ENCODE peak calls at places on chromosomes 7 and 10, in four cellular contexts. One of them, this sample, is unnamed.

GRCh38 chr10:117531371-117532002 is 11.1 kb upstream of the EMX2 start:
- DNase-seq in upper lobe of left lung: no peak
- DNase-seq in OCI-LY7: no peak
- DNase-seq in tibial artery: no peak
- DNase-seq in this sample: no peak

GRCh38 chr7:137243741-137244140 is 99.8 kb downstream of the PTN start:
- DNase-seq in OCI-LY7: no peak
- DNase-seq in upper lobe of left lung: no peak
- DNase-seq in tibial artery: no peak
- DNase-seq in this sample: no peak

GRCh38 chr10:89633484-89633883 is 11.6 kb downstream of the PANK1 start:
- DNase-seq in upper lobe of left lung: no peak
- DNase-seq in tibial artery: no peak
- DNase-seq in OCI-LY7: no peak
- DNase-seq in this sample: no peak

GRCh38 chr10:32982293-32982709 is 24.3 kb upstream of the ITGB1 start:
- DNase-seq in upper lobe of left lung: no peak
- DNase-seq in tibial artery: no peak
- DNase-seq in OCI-LY7: no peak
- DNase-seq in this sample: no peak

GRCh38 chr10:59709472-59710125 is at the start of gene SLC16A9:
- DNase-seq in OCI-LY7: no peak
- DNase-seq in tibial artery: peak
- DNase-seq in upper lobe of left lung: peak
- DNase-seq in this sample: peak

GRCh38 chr10:80599424-80599847 is 61.7 kb downstream of the SH2D4B start:
- DNase-seq in tibial artery: no peak
- DNase-seq in OCI-LY7: peak
- DNase-seq in upper lobe of left lung: no peak
- DNase-seq in this sample: no peak

GRCh38 chr10:122475130-122475529 is 13.8 kb downstream of the HTRA1 start:
- DNase-seq in OCI-LY7: no peak
- DNase-seq in tibial artery: peak
- DNase-seq in upper lobe of left lung: peak
- DNase-seq in this sample: no peak

GRCh38 chr7:753190-753589 is 26.1 kb upstream of the PRKAR1B start:
- DNase-seq in upper lobe of left lung: no peak
- DNase-seq in OCI-LY7: no peak
- DNase-seq in tibial artery: no peak
- DNase-seq in this sample: no peak

GRCh38 chr10:62919776-62920175 is 103.6 kb upstream of the EGR2 start:
- DNase-seq in OCI-LY7: no peak
- DNase-seq in upper lobe of left lung: no peak
- DNase-seq in tibial artery: no peak
- DNase-seq in this sample: no peak

GRCh38 chr10:102602272-102603045 is 41.8 kb upstream of the TRIM8 start:
- DNase-seq in tibial artery: peak
- DNase-seq in upper lobe of left lung: no peak
- DNase-seq in OCI-LY7: no peak
- DNase-seq in this sample: no peak

GRCh38 chr7:140079121-140079536 is 16.4 kb upstream of the PARP12 start:
- DNase-seq in OCI-LY7: peak
- DNase-seq in upper lobe of left lung: no peak
- DNase-seq in tibial artery: no peak
- DNase-seq in this sample: no peak
- TF ChIP-seq CTCF in OCI-LY7: peak
- TF ChIP-seq CTCF in upper lobe of left lung: peak
- TF ChIP-seq CTCF in tibial artery: no peak
- TF ChIP-seq CTCF in this sample: no peak

DNA sequence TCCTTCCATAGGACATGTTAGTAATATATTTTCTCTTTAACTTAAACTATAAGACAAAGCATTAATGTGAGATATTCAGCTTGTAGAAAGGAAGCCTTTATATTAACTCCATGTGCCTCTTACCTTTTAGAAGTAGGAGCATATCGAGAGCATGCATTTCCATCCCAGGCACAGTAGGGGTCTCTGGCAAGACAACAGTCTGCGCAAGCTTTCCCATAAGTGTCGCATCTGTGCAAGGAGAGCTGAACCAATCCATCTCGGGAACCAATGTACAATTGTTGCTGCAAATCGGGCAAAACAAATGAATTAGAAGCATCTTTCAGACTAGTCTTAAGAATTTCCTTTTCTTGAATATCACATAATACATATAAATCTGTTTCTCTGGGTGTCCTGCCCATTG is 171.9 kb downstream of the SEMA3D start:
- DNase-seq in upper lobe of left lung: no peak
- DNase-seq in OCI-LY7: no peak
- DNase-seq in tibial artery: no peak
- DNase-seq in this sample: no peak
- TF ChIP-seq CTCF in upper lobe of left lung: no peak
- TF ChIP-seq CTCF in OCI-LY7: no peak
- TF ChIP-seq CTCF in tibial artery: no peak
- TF ChIP-seq CTCF in this sample: no peak

GRCh38 chr7:150923802-150924201 is 54.3 kb downstream of the KCNH2 start:
- DNase-seq in upper lobe of left lung: no peak
- DNase-seq in tibial artery: no peak
- DNase-seq in OCI-LY7: no peak
- DNase-seq in this sample: no peak

GRCh38 chr7:150926066-150926465 is 52.1 kb downstream of the KCNH2 start:
- DNase-seq in tibial artery: no peak
- DNase-seq in OCI-LY7: no peak
- DNase-seq in upper lobe of left lung: no peak
- DNase-seq in this sample: no peak

GRCh38 chr7:150924256-150924851 is 53.8 kb downstream of the KCNH2 start:
- DNase-seq in upper lobe of left lung: peak
- DNase-seq in OCI-LY7: no peak
- DNase-seq in tibial artery: no peak
- DNase-seq in this sample: no peak

GRCh38 chr7:150927954-150928340 is 50.2 kb downstream of the KCNH2 start:
- DNase-seq in OCI-LY7: no peak
- DNase-seq in upper lobe of left lung: no peak
- DNase-seq in tibial artery: no peak
- DNase-seq in this sample: no peak

DNA sequence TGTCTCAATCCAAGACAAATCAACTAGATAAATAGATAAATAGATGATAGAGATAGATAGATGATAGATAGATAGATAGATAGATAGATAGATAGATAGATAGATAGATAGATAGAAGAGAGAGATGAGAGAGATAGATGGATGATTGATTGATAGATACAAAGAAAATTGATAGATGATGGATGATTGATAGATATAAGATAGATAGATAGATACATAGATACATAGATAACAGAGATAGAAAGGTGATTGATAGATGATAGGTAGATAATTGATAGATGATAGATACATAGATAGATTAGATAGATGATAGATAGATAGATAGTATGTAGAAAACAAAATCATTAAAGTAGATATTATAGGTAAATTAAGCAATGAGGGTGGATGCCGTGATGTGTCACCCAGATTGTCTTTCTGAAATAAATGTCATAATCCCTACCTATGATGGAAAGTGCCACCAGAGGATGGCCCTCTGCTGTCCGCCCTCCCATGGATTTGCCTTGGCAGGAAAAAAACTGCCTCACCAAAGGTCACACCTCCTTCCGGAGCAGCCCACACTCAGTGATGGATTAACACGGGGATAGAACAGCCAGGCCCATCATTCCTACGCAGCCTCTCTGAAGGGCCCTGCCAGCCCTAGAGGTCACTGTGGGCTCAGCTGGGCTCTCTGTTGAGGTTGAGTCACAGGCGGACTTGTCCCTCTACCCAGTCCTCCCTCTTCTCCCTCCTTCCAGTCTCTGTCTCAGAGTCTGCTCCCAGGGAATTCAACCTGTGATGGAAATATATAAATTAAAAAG is 50.8 kb downstream of the KCNH2 start:
- DNase-seq in tibial artery: no peak
- DNase-seq in upper lobe of left lung: no peak
- DNase-seq in OCI-LY7: no peak
- DNase-seq in this sample: no peak
- TF ChIP-seq CTCF in tibial artery: no peak
- TF ChIP-seq CTCF in upper lobe of left lung: no peak
- TF ChIP-seq CTCF in OCI-LY7: no peak
- TF ChIP-seq CTCF in this sample: no peak

GRCh38 chr10:8304861-8305260 is 250.4 kb downstream of the GATA3 start:
- DNase-seq in upper lobe of left lung: no peak
- DNase-seq in OCI-LY7: no peak
- DNase-seq in tibial artery: no peak
- DNase-seq in this sample: no peak
- TF ChIP-seq CTCF in upper lobe of left lung: no peak
- TF ChIP-seq CTCF in OCI-LY7: no peak
- TF ChIP-seq CTCF in tibial artery: no peak
- TF ChIP-seq CTCF in this sample: no peak

GRCh38 chr10:132396495-132397035 is 435 bp upstream of the PWWP2B start:
- DNase-seq in OCI-LY7: peak
- DNase-seq in upper lobe of left lung: peak
- DNase-seq in tibial artery: no peak
- DNase-seq in this sample: peak
- TF ChIP-seq CTCF in OCI-LY7: no peak
- TF ChIP-seq CTCF in upper lobe of left lung: peak
- TF ChIP-seq CTCF in tibial artery: peak
- TF ChIP-seq CTCF in this sample: no peak